ENCODE peak calls at places on chromosomes 7 and 10, in seven cellular contexts. B, Z, O, V, Y, M and K are unnamed samples.

GRCh38 chr10:119061352-119061751 is 19.3 kb downstream of the EIF3A start:
- DNase-seq in Y (no peak), M (no peak), V (no peak), O (no peak), B (no peak), Z (no peak), K (no peak)

GRCh38 chr10:108275895-108276685 is 1111.6 kb upstream of the SORCS1 start:
- DNase-seq in M (no peak), Z (no peak), O (no peak), V (no peak), B (no peak), Y (no peak), K (no peak)

GRCh38 chr7:128871050-128871449 is 8.4 kb downstream of the ATP6V1F start:
- DNase-seq in Z (no peak), O (no peak), B (no peak), M (no peak), Y (no peak), V (no peak), K (no peak)

GRCh38 chr7:149330914-149331567 is 69.0 kb downstream of the ZNF783 start:
- DNase-seq in O (no peak), B (no peak), Y (no peak), Z (no peak), M (no peak), V (no peak), K (no peak)

GRCh38 chr10:46106410-46107255 is 60.6 kb upstream of the MSMB start:
- DNase-seq in O (peak; percentile 85), V (peak; percentile 36), M (peak; percentile 85), B (peak; percentile 91), Z (peak; percentile 84), Y (no peak), K (peak; percentile 91)

GRCh38 chr10:20175738-20176137 is 359.5 kb downstream of the PLXDC2 start:
- DNase-seq in M (no peak), Y (no peak), O (no peak), V (no peak), Z (no peak), B (no peak), K (no peak)

GRCh38 chr7:106862317-106863183 is 2.5 kb upstream of the PIK3CG start:
- DNase-seq in Y (no peak), V (no peak), Z (no peak), O (no peak), M (no peak), B (no peak), K (no peak)

GRCh38 chr10:48444266-48444665 is 137.8 kb downstream of the MAPK8 start:
- DNase-seq in O (no peak), B (no peak), Y (no peak), Z (no peak), M (peak; percentile 40), V (no peak), K (peak; percentile 82)

GRCh38 chr7:44645696-44646095 is 39.3 kb downstream of the OGDH start:
- DNase-seq in B (no peak), M (no peak), V (no peak), Y (no peak), Z (no peak), O (no peak), K (no peak)

GRCh38 chr10:121589553-121589952 is 8.7 kb downstream of the FGFR2 start:
- DNase-seq in Y (no peak), V (no peak), M (no peak), O (no peak), B (no peak), Z (no peak), K (no peak)
- H3K4me1 ChIP-seq in Y (peaks cover 47% of the 10 kb centered on the region), V (no peaks in the 10 kb centered on the region), M (no peaks in the 10 kb centered on the region), O (peaks cover 31% of the 10 kb centered on the region), B (no peaks in the 10 kb centered on the region), Z (no peaks in the 10 kb centered on the region), K (peaks cover 66% of the 10 kb centered on the region)

GRCh38 chr10:32155075-32155516 is 98.9 kb upstream of the KIF5B start:
- DNase-seq in O (no peak), M (no peak), B (no peak), Z (no peak), Y (no peak), V (no peak), K (no peak)

GRCh38 chr10:32156031-32156495 is 99.8 kb upstream of the KIF5B start:
- DNase-seq in V (no peak), M (no peak), Y (no peak), Z (no peak), B (no peak), O (no peak), K (no peak)

GRCh38 chr10:32153252-32153651 is 97.0 kb upstream of the KIF5B start:
- DNase-seq in Z (no peak), O (no peak), B (no peak), M (no peak), Y (no peak), V (no peak), K (no peak)

GRCh38 chr10:32151876-32152275 is 95.7 kb upstream of the KIF5B start:
- DNase-seq in B (no peak), O (peak; percentile 32), Y (no peak), V (no peak), Z (no peak), M (no peak), K (no peak)

GRCh38 chr10:32153931-32154330 is 97.7 kb upstream of the KIF5B start:
- DNase-seq in B (no peak), V (no peak), Y (no peak), Z (no peak), O (no peak), M (no peak), K (no peak)
- H3K4me3 ChIP-seq in B (no peak overlapping the region), V (no peak overlapping the region), Y (no peak overlapping the region), Z (no peak overlapping the region), O (no peak overlapping the region), M (no peak overlapping the region), K (no peak overlapping the region)

DNA sequence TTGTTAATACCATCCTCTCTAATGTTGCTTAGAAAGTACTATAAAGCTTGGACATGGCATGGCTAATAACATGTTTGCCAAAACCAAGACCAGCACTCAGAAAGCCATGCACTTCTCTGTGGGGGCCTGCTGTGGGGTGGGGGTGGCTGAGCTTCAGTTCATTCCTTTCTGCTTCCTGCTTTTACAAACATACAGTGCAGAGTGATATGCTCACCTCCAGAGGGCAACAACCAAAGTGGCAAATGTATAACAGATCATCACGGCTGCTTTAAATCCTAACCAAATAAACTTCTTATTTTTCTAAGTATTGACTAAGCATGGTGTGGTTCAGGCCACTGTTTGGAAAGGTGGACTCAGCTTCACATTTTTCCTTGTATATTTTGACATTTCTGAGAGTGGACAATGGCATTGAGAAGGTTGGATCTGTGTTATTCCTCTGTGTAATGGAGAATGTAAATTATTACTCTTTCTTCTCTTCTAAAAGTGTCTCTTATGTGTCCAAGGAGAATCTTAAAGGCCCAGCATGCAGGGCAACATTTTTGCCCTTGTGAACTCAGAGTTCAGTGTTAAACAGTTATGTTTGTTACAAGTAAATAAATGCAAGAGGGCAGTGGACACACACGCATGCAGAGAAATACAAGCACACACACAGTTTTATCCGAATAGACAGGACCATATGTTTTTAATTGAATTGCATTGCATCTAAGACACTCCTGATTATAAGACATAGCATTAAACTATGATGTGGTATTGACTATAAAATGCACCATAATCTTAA is 186.1 kb downstream of the HERPUD2 start:
- DNase-seq in M (no peak), O (no peak), Z (no peak), V (no peak), Y (no peak), B (no peak), K (no peak)
- TF ChIP-seq CTCF in M (no peak), O (no peak), Z (no peak), V (no peak), Y (no peak), B (no peak), K (no peak)

GRCh38 chr10:57788117-57788516 is 479.6 kb downstream of the IPMK start:
- DNase-seq in Y (no peak), M (no peak), Z (no peak), O (no peak), V (no peak), B (no peak), K (no peak)

GRCh38 chr10:57791546-57791945 is 476.1 kb downstream of the IPMK start:
- DNase-seq in Z (no peak), Y (no peak), V (no peak), B (no peak), O (no peak), M (no peak), K (no peak)

GRCh38 chr10:57786850-57787750 is 480.6 kb downstream of the IPMK start:
- DNase-seq in B (no peak), V (no peak), O (no peak), Z (no peak), Y (no peak), M (no peak), K (no peak)

GRCh38 chr10:57786331-57786730 is 481.4 kb downstream of the IPMK start:
- DNase-seq in Z (no peak), Y (no peak), B (no peak), O (no peak), V (no peak), M (no peak), K (no peak)

GRCh38 chr10:57790703-57791102 is 477.0 kb downstream of the IPMK start:
- DNase-seq in O (no peak), B (no peak), V (no peak), Y (no peak), M (no peak), Z (no peak), K (no peak)
- H3K4me1 ChIP-seq in O (no peaks in the 10 kb centered on the region), B (no peaks in the 10 kb centered on the region), V (no peaks in the 10 kb centered on the region), Y (no peaks in the 10 kb centered on the region), M (peaks cover 5% of the 10 kb centered on the region), Z (no peaks in the 10 kb centered on the region), K (no peaks in the 10 kb centered on the region)

GRCh38 chr7:69596723-69597277 is 1.5 kb upstream of the AUTS2 start:
- DNase-seq in V (no peak), O (no peak), Z (no peak), B (no peak), Y (no peak), M (no peak), K (no peak)
- H3K4me3 ChIP-seq in V (peak overlapping the region; percentile 42), O (peak overlapping the region; percentile 93), Z (peak overlapping the region; percentile 70), B (peak overlapping the region; percentile 77), Y (peak overlapping the region; percentile 75), M (peak overlapping the region; percentile 64), K (peak overlapping the region; percentile 88)

DNA sequence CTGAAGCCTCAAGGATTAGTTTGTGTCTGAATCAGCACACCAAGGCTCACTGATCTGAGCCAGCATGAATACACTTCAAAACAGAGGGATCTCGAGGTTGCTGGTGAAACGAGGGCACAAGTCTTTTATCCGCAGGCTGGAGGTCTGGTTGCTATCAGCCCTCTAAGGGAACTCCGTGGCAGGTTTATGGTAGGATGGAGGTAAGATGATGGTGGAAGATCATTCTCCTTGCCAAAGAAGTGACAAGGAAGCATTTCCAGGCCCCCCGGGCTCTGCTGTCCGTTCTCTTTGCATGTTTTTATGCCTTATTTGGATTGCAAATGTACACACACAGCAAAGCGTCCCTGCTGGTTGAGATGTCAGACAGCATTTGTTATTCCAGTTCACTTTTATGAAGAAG is 268.3 kb downstream of the ARHGAP12 start:
- DNase-seq in M (no peak), V (no peak), Z (no peak), O (no peak), Y (no peak), B (no peak), K (no peak)
- TF ChIP-seq CTCF in M (no peak), V (no peak), Z (no peak), O (no peak), Y (no peak), B (no peak), K (no peak)

GRCh38 chr10:88113232-88113631 is 249.8 kb downstream of the PTEN start:
- DNase-seq in Z (no peak), O (no peak), B (peak; percentile 86), Y (no peak), V (peak; percentile 33), M (no peak), K (peak; percentile 81)
- H3K4me1 ChIP-seq in Z (peaks cover 3% of the 10 kb centered on the region), O (peaks cover 3% of the 10 kb centered on the region), B (peaks cover 76% of the 10 kb centered on the region), Y (peaks cover 29% of the 10 kb centered on the region), V (no peaks in the 10 kb centered on the region), M (no peaks in the 10 kb centered on the region), K (no peaks in the 10 kb centered on the region)